ENCODE peak calls at places on chromosomes 2 and 18, in eight cellular contexts. Q, Y, F, D, A, H, S and U are unnamed samples.

GRCh38 chr2:2825516-2826208 is 494.6 kb upstream of the MYT1L start:
- DNase-seq in A (no peak), H (no peak), D (peak), S (no peak), F (no peak), Q (no peak), Y (no peak), U (peak)

GRCh38 chr2:120005834-120006521 is 6.9 kb upstream of the EPB41L5 start:
- DNase-seq in Y (no peak), H (peak), D (no peak), A (no peak), F (no peak), S (no peak), Q (no peak), U (no peak)

GRCh38 chr2:226647626-226648518 is 151.7 kb downstream of the IRS1 start:
- DNase-seq in A (no peak), Q (no peak), H (no peak), Y (no peak), D (no peak), S (no peak), F (no peak), U (no peak)

GRCh38 chr18:44130365-44130942 is 550.2 kb upstream of the SETBP1 start:
- DNase-seq in Y (no peak), H (peak), S (no peak), A (peak), D (no peak), F (peak), Q (no peak), U (no peak)

GRCh38 chr2:209162129-209162528 is 261.7 kb upstream of the MAP2 start:
- DNase-seq in F (no peak), D (no peak), Y (no peak), Q (no peak), S (no peak), A (no peak), H (no peak), U (no peak)

GRCh38 chr2:145652992-145653545 is 1133.2 kb upstream of the ZEB2 start:
- DNase-seq in H (no peak), F (no peak), Q (peak), Y (no peak), A (peak), D (no peak), S (no peak), U (no peak)

GRCh38 chr2:112877423-112877822 is 33.5 kb upstream of the IL37 start:
- DNase-seq in A (peak), H (no peak), Q (no peak), D (no peak), Y (no peak), S (no peak), F (no peak), U (no peak)

GRCh38 chr2:154484338-154485099 is 214.0 kb upstream of the KCNJ3 start:
- DNase-seq in Y (no peak), Q (no peak), H (no peak), F (no peak), D (no peak), S (no peak), A (no peak), U (no peak)

GRCh38 chr2:109242654-109243331 is 113.8 kb downstream of the SH3RF3 start:
- DNase-seq in D (peak), H (no peak), Q (peak), Y (peak), S (no peak), F (peak), A (peak), U (no peak)

GRCh38 chr2:106057206-106057605 is 136.9 kb downstream of the UXS1 start:
- DNase-seq in S (no peak), D (no peak), F (no peak), Q (no peak), A (no peak), Y (no peak), H (peak), U (no peak)

GRCh38 chr2:236562434-236562833 is 7.2 kb upstream of the ACKR3 start:
- DNase-seq in D (no peak), Q (no peak), A (peak), Y (no peak), F (no peak), S (no peak), H (no peak), U (no peak)

GRCh38 chr2:241555711-241556110 is 2.8 kb upstream of the BOK start:
- DNase-seq in D (no peak), H (no peak), S (no peak), Q (no peak), Y (no peak), A (no peak), F (no peak), U (no peak)

GRCh38 chr2:21043744-21044532 is at the start of gene APOB:
- DNase-seq in F (no peak), Q (no peak), S (no peak), H (no peak), Y (no peak), A (no peak), D (no peak), U (peak)

GRCh38 chr2:64363848-64364247 is 90.1 kb upstream of the LGALSL start:
- DNase-seq in D (no peak), F (no peak), Y (no peak), H (no peak), S (no peak), A (no peak), Q (no peak), U (no peak)

GRCh38 chr2:218130373-218130772 is 4.5 kb downstream of the CXCR2 start:
- DNase-seq in D (no peak), F (no peak), Y (peak), Q (no peak), H (no peak), A (no peak), S (no peak), U (no peak)

GRCh38 chr18:58867281-58867961 is 2.7 kb downstream of the ZNF532 start:
- DNase-seq in Y (no peak), H (no peak), Q (no peak), A (no peak), F (peak), S (no peak), D (no peak), U (no peak)

GRCh38 chr2:184683923-184684322 is 85.6 kb downstream of the ZNF804A start:
- DNase-seq in Y (no peak), F (no peak), D (no peak), H (no peak), Q (no peak), A (no peak), S (no peak), U (no peak)

GRCh38 chr2:145743016-145743415 is 1223.1 kb upstream of the ZEB2 start:
- DNase-seq in S (no peak), F (no peak), A (peak), Y (no peak), H (no peak), Q (no peak), D (no peak), U (no peak)

GRCh38 chr2:201254331-201254730 is 6.0 kb upstream of the CASP8 start:
- DNase-seq in D (no peak), F (peak), A (peak), Q (no peak), Y (no peak), S (no peak), H (no peak), U (no peak)

GRCh38 chr2:24723668-24724067 is 69.5 kb downstream of the PTRHD1 start:
- DNase-seq in F (no peak), Y (no peak), H (no peak), S (no peak), A (no peak), D (no peak), Q (no peak), U (no peak)

GRCh38 chr2:43068730-43069517 is 157.5 kb downstream of the ZFP36L2 start:
- DNase-seq in A (no peak), H (no peak), Q (no peak), Y (no peak), D (no peak), S (no peak), F (no peak), U (peak)

GRCh38 chr18:58781627-58782194 is 83.0 kb upstream of the ZNF532 start:
- DNase-seq in A (peak), H (peak), Y (peak), D (peak), S (peak), Q (no peak), F (peak), U (peak)

GRCh38 chr2:20507166-20507692 is 60.4 kb downstream of the RHOB start:
- DNase-seq in Y (no peak), F (no peak), H (peak), Q (no peak), S (no peak), A (peak), D (no peak), U (peak)

DNA sequence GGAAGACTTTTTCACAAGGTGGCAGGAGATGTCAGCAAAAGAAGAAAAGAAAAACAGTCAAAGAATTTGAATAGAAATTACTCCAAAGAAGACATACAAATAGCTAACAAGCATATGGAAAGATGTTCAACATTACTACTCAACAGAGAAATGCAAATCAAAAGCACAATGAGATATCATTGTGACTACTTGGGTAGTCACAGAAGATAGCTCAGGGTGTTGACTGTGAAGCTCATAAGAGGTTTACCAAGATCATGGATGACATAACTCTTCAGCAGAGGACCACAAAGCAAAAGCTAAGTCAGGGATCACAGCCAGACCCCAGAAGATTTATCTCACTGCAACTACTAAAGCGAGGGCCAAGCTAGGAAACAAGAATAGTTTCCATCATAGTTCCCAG is 53.0 kb upstream of the TANK start:
- DNase-seq in D (no peak), S (no peak), Q (no peak), Y (no peak), A (no peak), F (no peak), H (no peak), U (no peak)
- TF ChIP-seq CTCF in D (no peak), S (no peak), Q (no peak), Y (no peak), A (no peak), F (no peak), H (no peak), U (no peak)

GRCh38 chr2:190301032-190301431 is 18.6 kb downstream of the HIBCH start:
- DNase-seq in F (no peak), H (no peak), S (no peak), Y (no peak), Q (no peak), D (no peak), A (no peak), U (no peak)
- TF ChIP-seq CTCF in F (no peak), H (no peak), S (no peak), Y (no peak), Q (no peak), D (no peak), A (no peak), U (no peak)

DNA sequence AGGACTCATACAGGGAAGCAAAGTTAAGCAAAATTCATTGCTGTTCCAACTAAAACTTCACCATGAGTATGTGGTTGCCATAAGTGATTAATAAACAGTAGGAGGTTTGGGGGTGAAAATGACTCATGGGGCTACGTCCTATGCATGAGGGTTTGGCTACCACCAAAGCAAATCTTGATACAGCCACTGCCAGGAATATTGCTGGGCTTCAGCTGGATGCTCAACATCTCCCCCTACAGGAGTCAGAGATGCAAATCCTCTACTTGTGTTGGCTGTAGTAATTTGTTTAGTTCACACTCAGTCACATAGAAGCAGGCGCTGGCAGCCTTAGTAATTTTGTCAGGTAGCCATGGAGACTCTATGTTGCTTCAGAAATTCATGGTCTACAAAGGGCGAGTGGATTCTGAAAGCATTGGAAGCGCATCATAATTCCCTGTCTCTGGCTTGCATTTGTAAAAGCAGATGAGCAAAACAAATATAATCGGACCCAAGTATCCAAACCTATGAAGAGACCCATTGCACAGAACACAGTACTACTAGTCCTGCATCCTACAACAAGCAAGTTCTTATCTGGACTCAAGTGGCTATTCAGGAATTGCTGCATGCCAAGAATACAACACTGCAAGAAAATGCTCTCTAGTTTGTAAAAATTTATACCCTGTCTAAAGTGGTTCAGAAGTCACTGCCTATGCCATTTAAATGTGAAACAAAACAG is 76.0 kb downstream of the CD28 start:
- DNase-seq in F (no peak), Y (no peak), S (no peak), D (no peak), H (peak), Q (peak), A (peak), U (no peak)
- TF ChIP-seq CTCF in F (peak), Y (peak), S (peak), D (peak), H (peak), Q (peak), A (peak), U (peak)

DNA sequence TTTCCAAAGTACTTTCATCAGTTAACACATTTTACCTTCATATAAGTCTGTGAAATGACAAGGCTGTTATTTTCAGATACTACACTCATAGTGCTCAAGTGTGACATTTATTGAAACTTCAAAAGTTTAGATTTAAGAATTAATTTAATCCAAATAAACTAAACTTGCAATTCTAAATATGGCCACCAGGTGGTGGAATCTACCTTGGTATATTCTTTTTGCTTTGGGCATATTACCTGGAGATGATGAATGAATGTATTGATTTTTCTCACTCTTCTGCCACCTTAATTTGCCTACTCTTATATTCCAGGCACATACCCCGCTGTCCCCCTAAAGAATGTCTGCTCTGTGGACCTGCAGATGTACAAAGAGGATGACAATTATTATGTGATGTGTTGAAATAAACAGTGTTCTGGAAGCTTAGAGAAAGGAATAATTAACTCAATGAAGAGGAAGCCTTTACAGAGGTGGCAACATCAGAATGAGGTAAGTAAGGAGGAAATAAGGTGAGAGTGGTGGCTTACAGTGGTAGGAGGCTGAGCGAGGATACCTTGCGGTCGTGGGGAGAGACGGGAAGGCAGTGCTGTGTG is 179.7 kb downstream of the CELF4 start:
- DNase-seq in F (no peak), Y (no peak), D (no peak), S (no peak), H (peak), A (peak), Q (no peak), U (no peak)
- TF ChIP-seq CTCF in F (peak), Y (peak), D (peak), S (peak), H (peak), A (peak), Q (peak), U (peak)

GRCh38 chr2:100018312-100018711 is 124.1 kb downstream of the AFF3 start:
- DNase-seq in D (no peak), A (no peak), Y (no peak), H (no peak), S (no peak), F (no peak), Q (no peak), U (no peak)

GRCh38 chr2:100017633-100018032 is 124.8 kb downstream of the AFF3 start:
- DNase-seq in H (no peak), S (no peak), Q (peak), Y (no peak), D (no peak), A (peak), F (no peak), U (no peak)

GRCh38 chr2:100016756-100017155 is 125.6 kb downstream of the AFF3 start:
- DNase-seq in Y (no peak), H (no peak), S (no peak), Q (no peak), A (no peak), F (no peak), D (no peak), U (no peak)

GRCh38 chr2:100019499-100019898 is 122.9 kb downstream of the AFF3 start:
- DNase-seq in D (no peak), F (no peak), Y (no peak), A (no peak), H (no peak), S (no peak), Q (no peak), U (no peak)

GRCh38 chr2:100018794-100019193 is 123.6 kb downstream of the AFF3 start:
- DNase-seq in H (no peak), F (no peak), Q (peak), Y (no peak), D (no peak), S (no peak), A (peak), U (no peak)
- TF ChIP-seq CTCF in H (no peak), F (no peak), Q (peak), Y (no peak), D (no peak), S (no peak), A (no peak), U (no peak)

GRCh38 chr2:230067990-230068657 is 600 bp downstream of the SLC16A14 start:
- DNase-seq in S (peak), H (peak), F (peak), D (peak), Y (peak), Q (no peak), A (peak), U (peak)
- TF ChIP-seq CTCF in S (peak), H (peak), F (peak), D (peak), Y (no peak), Q (peak), A (no peak), U (peak)

DNA sequence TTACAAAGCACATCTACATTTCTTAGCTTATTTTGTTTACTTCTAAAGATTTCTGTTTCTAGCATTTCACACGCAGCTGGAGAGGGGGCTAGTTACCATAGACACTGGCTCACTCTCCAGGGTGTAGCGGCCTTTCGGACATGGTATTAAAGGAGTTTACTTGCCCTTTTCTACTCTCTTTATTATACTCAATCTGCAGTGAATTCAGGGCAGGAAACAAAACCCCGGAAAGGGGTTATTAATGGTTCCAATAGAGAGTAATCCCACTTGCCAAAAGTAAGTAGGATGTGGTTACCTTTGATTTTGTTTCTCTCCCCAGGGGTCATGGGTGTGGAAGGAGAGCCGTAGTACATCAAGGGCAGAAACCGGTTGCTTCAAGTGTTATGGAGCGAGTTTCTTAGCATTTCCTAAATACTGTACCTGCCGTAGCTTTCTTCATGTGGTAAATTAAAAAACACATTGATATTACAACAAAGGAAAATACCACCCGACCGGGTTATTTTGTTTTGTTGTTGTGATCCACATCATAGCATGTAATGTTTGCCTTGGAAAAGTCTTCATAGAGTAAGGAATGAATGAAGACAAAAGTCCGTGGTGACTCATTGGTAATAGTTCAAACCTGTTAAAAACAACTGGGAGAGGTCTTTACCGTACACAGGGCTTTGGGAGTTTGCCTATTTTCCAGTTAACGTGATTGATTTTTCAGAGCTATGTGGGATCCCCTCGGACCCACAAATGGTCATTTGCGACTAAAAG is 71.4 kb downstream of the SLC4A3 start:
- DNase-seq in Q (no peak), D (no peak), F (no peak), H (no peak), Y (no peak), A (no peak), S (no peak), U (no peak)
- TF ChIP-seq CTCF in Q (no peak), D (no peak), F (no peak), H (no peak), Y (no peak), A (no peak), S (no peak), U (no peak)

DNA sequence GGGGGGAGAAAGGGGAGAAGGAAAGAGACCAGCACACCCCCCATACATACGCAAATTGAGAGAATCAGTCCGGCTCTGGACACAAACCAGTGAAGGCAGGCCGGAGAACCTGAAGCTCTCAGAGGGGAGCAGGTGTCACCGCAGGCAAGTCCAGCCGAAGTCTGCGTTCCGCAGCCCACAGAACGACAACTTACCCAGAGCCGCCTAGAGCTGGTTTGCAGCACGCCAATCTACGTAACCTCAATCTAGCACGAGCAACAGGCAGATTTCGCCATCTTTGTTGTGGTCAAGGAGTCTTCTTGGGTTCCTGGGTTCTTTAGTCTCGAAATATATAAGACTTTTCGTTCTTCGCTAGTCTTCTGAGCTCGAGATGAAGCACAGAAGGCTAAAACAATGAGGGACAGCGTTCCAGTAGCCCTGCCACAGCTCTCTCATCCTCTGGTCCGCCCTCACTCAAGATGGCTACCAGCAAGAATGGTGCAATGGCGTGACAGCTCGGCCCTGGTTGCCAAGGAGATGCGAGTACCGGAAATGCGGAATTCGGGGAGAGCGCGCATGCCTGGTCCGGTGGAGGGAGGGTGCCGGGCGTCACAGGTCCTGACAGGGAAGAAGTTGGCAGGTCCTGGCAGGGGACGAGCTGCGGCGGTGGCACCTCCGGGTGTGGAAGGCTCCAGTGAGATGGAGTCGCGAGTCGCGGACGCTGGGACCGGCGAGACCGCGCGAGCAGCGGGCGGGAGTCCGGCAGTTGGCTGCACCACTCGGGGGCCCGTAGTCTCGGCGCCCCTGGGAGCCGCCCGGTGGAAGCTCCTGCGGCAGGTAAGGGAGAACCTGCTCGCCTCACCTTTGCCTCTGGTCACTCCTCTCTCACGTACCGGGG is at the start of the genes CAMKMT and PREPL:
- DNase-seq in H (peak), D (peak), A (peak), F (peak), S (peak), Y (peak), Q (peak), U (peak)
- TF ChIP-seq CTCF in H (no peak), D (no peak), A (no peak), F (peak), S (peak), Y (no peak), Q (no peak), U (no peak)